ENCODE peak calls at places on chromosome 3, in nine cellular contexts. O is non-pigmented ciliary epithelial cell, W is heart left ventricle, T is Peyer's patch, S is NCI-H1436, X is activated gamma-delta T cell treated with Interleukin-2 at 50 U/mL for 16 hours, G is amygdala, R is epithelial cell of prostate, C is HEK293T. Y is an unnamed sample.
A peak's percentile ranks its signal among the peaks of the same experiment; 100 is the strongest.

GRCh38 chr3:106691476-106691875 is 685.8 kb upstream of the CCDC54 start:
- DNase-seq in O (no peak), W (no peak), C (no peak), T (no peak), R (no peak), X (no peak), S (no peak), G (no peak), Y (no peak)

GRCh38 chr3:159157275-159157674 is 355.4 kb downstream of the MFSD1 start:
- DNase-seq in S (no peak), G (no peak), O (no peak), C (no peak), W (no peak), T (no peak), X (no peak), R (no peak), Y (no peak)

GRCh38 chr3:109176726-109177125 is 40.2 kb downstream of the C3orf85 start:
- DNase-seq in S (no peak), W (no peak), C (no peak), T (no peak), R (no peak), G (no peak), O (no peak), X (no peak), Y (no peak)

GRCh38 chr3:193909387-193909786 is 226.6 kb upstream of the HES1 start:
- DNase-seq in W (no peak), O (no peak), S (no peak), R (no peak), X (no peak), C (no peak), G (no peak), T (no peak), Y (no peak)

GRCh38 chr3:142211034-142211433 is 14.4 kb downstream of the GK5 start:
- DNase-seq in R (no peak), G (no peak), X (no peak), T (no peak), S (peak; percentile 43), C (no peak), W (no peak), O (no peak), Y (no peak)

GRCh38 chr3:197891-198491 is 1.4 kb downstream of the CHL1 start:
- DNase-seq in C (no peak), O (no peak), R (no peak), G (peak; percentile 17), S (no peak), W (no peak), X (no peak), T (peak; percentile 44), Y (peak; percentile 39)

GRCh38 chr3:53068176-53068575 is 22.3 kb upstream of the SFMBT1 start:
- DNase-seq in X (no peak), R (no peak), W (no peak), C (no peak), O (no peak), T (peak; percentile 34), G (no peak), S (no peak), Y (no peak)

GRCh38 chr3:125214738-125215137 is 2.2 kb upstream of the SLC12A8 start:
- DNase-seq in R (no peak), O (no peak), X (no peak), T (no peak), G (no peak), W (no peak), S (no peak), C (no peak), Y (no peak)

GRCh38 chr3:197007296-197007940 is 22.2 kb downstream of the MELTF start:
- DNase-seq in S (no peak), R (no peak), X (no peak), W (peak; percentile 5), G (no peak), T (no peak), C (no peak), O (no peak), Y (no peak)

GRCh38 chr3:150905339-150905738 is at the start of gene MINDY4B:
- DNase-seq in C (no peak), O (no peak), T (no peak), W (no peak), G (no peak), S (no peak), X (no peak), R (no peak), Y (no peak)

GRCh38 chr3:111548756-111549155 is 6.8 kb downstream of the CD96 start:
- DNase-seq in T (no peak), X (no peak), S (no peak), C (no peak), R (no peak), G (no peak), O (no peak), W (no peak), Y (no peak)

GRCh38 chr3:16090711-16091110 is 83.8 kb upstream of the GALNT15 start:
- DNase-seq in O (no peak), W (no peak), S (no peak), T (no peak), X (no peak), C (no peak), G (no peak), R (no peak), Y (no peak)

GRCh38 chr3:13673207-13673606 is 124.3 kb downstream of the FBLN2 start:
- DNase-seq in C (peak; percentile 36), O (no peak), X (no peak), T (no peak), S (no peak), W (no peak), G (no peak), R (no peak), Y (no peak)

GRCh38 chr3:72383230-72383629 is 465.0 kb downstream of the SHQ1 start:
- DNase-seq in X (no peak), S (no peak), G (no peak), W (no peak), C (no peak), T (no peak), R (no peak), O (no peak), Y (no peak)

GRCh38 chr3:159185443-159186050 is 383.7 kb downstream of the MFSD1 start:
- DNase-seq in G (no peak), R (no peak), C (no peak), T (no peak), O (no peak), W (no peak), X (no peak), S (no peak), Y (no peak)

GRCh38 chr3:50316657-50317242 is 5.8 kb downstream of the HYAL2 start:
- DNase-seq in X (peak; percentile 78), T (peak; percentile 92), G (no peak), R (peak; percentile 92), S (no peak), O (no peak), W (peak; percentile 52), C (no peak), Y (no peak)

GRCh38 chr3:99175276-99175801 is 273.8 kb upstream of the DCBLD2 start:
- DNase-seq in S (no peak), W (no peak), T (no peak), C (no peak), O (no peak), G (no peak), X (no peak), R (no peak), Y (no peak)

GRCh38 chr3:197511130-197511529 is 44.6 kb downstream of the BDH1 start:
- DNase-seq in O (no peak), G (no peak), C (no peak), R (no peak), T (no peak), X (no peak), S (no peak), W (no peak), Y (peak; percentile 79)

GRCh38 chr3:115255197-115255585 is 108.1 kb upstream of the ZBTB20 start:
- DNase-seq in S (no peak), W (no peak), C (no peak), R (no peak), O (no peak), G (no peak), X (no peak), T (no peak), Y (no peak)

GRCh38 chr3:86815880-86816279 is 175.1 kb downstream of the VGLL3 start:
- DNase-seq in R (no peak), T (no peak), O (no peak), X (no peak), W (no peak), C (no peak), G (no peak), S (no peak), Y (no peak)

GRCh38 chr3:139374099-139374498 is 15.3 kb downstream of the COPB2 start:
- DNase-seq in C (no peak), X (no peak), O (no peak), W (no peak), G (no peak), T (no peak), R (no peak), S (no peak), Y (no peak)

GRCh38 chr3:194824676-194825075 is 139.0 kb downstream of the FAM43A start:
- DNase-seq in O (no peak), X (no peak), T (no peak), W (peak; percentile 86), S (no peak), R (no peak), C (no peak), G (no peak), Y (peak; percentile 48)

GRCh38 chr3:187196573-187197094 is 652 bp upstream of the RTP1 start:
- DNase-seq in W (no peak), T (no peak), O (no peak), X (no peak), R (peak; percentile 60), G (no peak), C (no peak), S (no peak), Y (no peak)

GRCh38 chr3:178536271-178537079 is at the start of gene KCNMB2:
- DNase-seq in G (no peak), S (peak; percentile 53), C (peak; percentile 6), T (no peak), R (no peak), W (no peak), O (no peak), X (no peak), Y (no peak)

GRCh38 chr3:100297784-100298183 is 36.8 kb upstream of the NIT2 start:
- DNase-seq in S (no peak), G (no peak), O (no peak), R (no peak), W (no peak), X (no peak), T (no peak), C (no peak), Y (no peak)

GRCh38 chr3:59809016-59809415 is 759.2 kb upstream of the CFAP20DC start:
- DNase-seq in X (no peak), G (no peak), C (no peak), R (no peak), W (no peak), T (no peak), O (no peak), S (no peak), Y (no peak)

GRCh38 chr3:126107960-126108688 is 24.2 kb upstream of the SLC41A3 start:
- DNase-seq in S (no peak), O (no peak), X (no peak), W (no peak), G (no peak), T (no peak), C (no peak), R (no peak), Y (no peak)

Y was measured in AG08396.